ENCODE peak calls at places on chromosomes 2 and 18, in four cellular contexts. A is endothelial cell of umbilical vein, K is sigmoid colon, N is GM23338. E is an unnamed sample. For H3K4me1, the result is how much of the 10 kb centered on the place peaks cover.

GRCh38 chr18:37452015-37452414 is 113.6 kb downstream of the CELF4 start:
- DNase-seq in A (no peak), K (no peak), N (no peak), E (no peak)

GRCh38 chr18:9905401-9905922 is 8.4 kb upstream of the VAPA start:
- DNase-seq in A (no peak), K (no peak), N (no peak), E (no peak)

GRCh38 chr2:191150451-191151314 is at the start of gene STAT4:
- DNase-seq in A (peak), K (peak), N (peak), E (no peak)

GRCh38 chr2:241514986-241515737 is 6.8 kb upstream of the STK25 start:
- DNase-seq in A (no peak), K (no peak), N (no peak), E (no peak)

GRCh38 chr2:44745460-44745859 is 196.0 kb upstream of the SIX3 start:
- DNase-seq in A (no peak), K (no peak), N (no peak), E (no peak)

GRCh38 chr2:44705356-44705755 is 236.1 kb upstream of the SIX3 start:
- DNase-seq in A (no peak), K (no peak), N (peak), E (no peak)

GRCh38 chr2:177148477-177149154 is 64.0 kb upstream of the HNRNPA3 start:
- DNase-seq in A (peak), K (peak), N (peak), E (no peak)

GRCh38 chr2:120108049-120108448 is 95.2 kb downstream of the EPB41L5 start:
- DNase-seq in A (peak), K (no peak), N (no peak), E (no peak)

GRCh38 chr2:211867845-211868361 is 670.7 kb downstream of the ERBB4 start:
- DNase-seq in A (peak), K (no peak), N (no peak), E (no peak)

GRCh38 chr2:234164499-234165409 is 114.3 kb downstream of the SPP2 start:
- DNase-seq in A (peak), K (no peak), N (no peak), E (peak)

GRCh38 chr2:71385008-71385407 is 53.4 kb downstream of the ZNF638 start:
- DNase-seq in A (peak), K (no peak), N (no peak), E (no peak)

GRCh38 chr2:37342636-37343211 is 1.7 kb upstream of the QPCT start:
- DNase-seq in A (peak), K (no peak), N (peak), E (no peak)

GRCh38 chr2:215777481-215778044 is 235.8 kb downstream of the MREG start:
- DNase-seq in A (no peak), K (peak), N (no peak), E (no peak)

GRCh38 chr2:237889016-237889415 is 29.6 kb downstream of the RAMP1 start:
- DNase-seq in A (no peak), K (peak), N (no peak), E (no peak)

GRCh38 chr18:37222383-37223378 is 342.9 kb downstream of the CELF4 start:
- DNase-seq in A (no peak), K (no peak), N (no peak), E (no peak)

GRCh38 chr2:125942585-125943424 is 713.2 kb upstream of the GYPC start:
- DNase-seq in A (no peak), K (no peak), N (no peak), E (no peak)

GRCh38 chr2:238376884-238377391 is 49.8 kb upstream of the ASB1 start:
- DNase-seq in A (no peak), K (no peak), N (no peak), E (no peak)

GRCh38 chr18:35693829-35694228 is 112.3 kb downstream of the GALNT1 start:
- DNase-seq in A (no peak), K (no peak), N (no peak), E (no peak)

GRCh38 chr18:29271496-29271895 is 1094.6 kb upstream of the CDH2 start:
- DNase-seq in A (no peak), K (no peak), N (no peak), E (no peak)

GRCh38 chr18:54769526-54770464 is 58.5 kb upstream of the RAB27B start:
- DNase-seq in A (no peak), K (no peak), N (no peak), E (no peak)

GRCh38 chr18:7485616-7486015 is 81.5 kb upstream of the PTPRM start:
- DNase-seq in A (no peak), K (peak), N (no peak), E (no peak)

GRCh38 chr2:17995594-17995993 is 117.1 kb downstream of the KCNS3 start:
- DNase-seq in A (no peak), K (no peak), N (no peak), E (no peak)

GRCh38 chr2:40488927-40489677 is 37.2 kb upstream of the SLC8A1 start:
- DNase-seq in A (no peak), K (peak), N (no peak), E (no peak)

GRCh38 chr2:86790828-86791561 is at the start of gene CD8A:
- DNase-seq in A (no peak), K (no peak), N (peak), E (no peak)

GRCh38 chr2:79717364-79718007 is 204.6 kb downstream of the CTNNA2 start:
- DNase-seq in A (no peak), K (no peak), N (peak), E (no peak)

GRCh38 chr2:95061601-95062183 is 36.2 kb downstream of the MAL start:
- DNase-seq in A (no peak), K (peak), N (no peak), E (peak)

GRCh38 chr2:37635359-37636208 is 35.9 kb downstream of the CDC42EP3 start:
- DNase-seq in A (peak), K (no peak), N (no peak), E (no peak)

GRCh38 chr18:35155403-35156117 is 85.3 kb upstream of the ZNF397 start:
- DNase-seq in A (no peak), K (no peak), N (peak), E (no peak)

GRCh38 chr2:95311821-95312542 is 14.8 kb downstream of the KCNIP3 start:
- DNase-seq in A (no peak), K (no peak), N (no peak), E (no peak)

DNA sequence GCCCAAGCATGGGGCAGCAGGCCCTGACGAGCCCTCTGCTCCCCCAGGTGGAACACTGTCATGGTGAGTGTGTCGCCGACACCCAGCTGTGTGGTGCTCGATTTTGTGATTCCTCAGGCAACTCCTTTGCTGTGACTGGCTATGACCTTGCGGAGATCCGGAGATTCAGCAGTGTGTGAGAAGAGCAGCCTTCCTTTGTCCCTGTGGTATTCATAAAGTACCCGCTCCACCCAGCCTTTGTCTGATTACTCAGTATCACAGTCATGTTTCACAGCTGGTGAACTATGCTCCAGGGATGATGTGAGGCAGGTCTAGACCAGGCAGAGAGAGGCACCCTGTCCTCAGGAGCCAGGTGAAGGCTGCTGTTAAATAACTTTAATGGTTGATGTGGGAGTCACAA is 4.0 kb downstream of the WDR54 start:
- DNase-seq in A (no peak), K (peak), N (no peak), E (no peak)
- H3K4me3 ChIP-seq in A (no peak), K (no peak), N (no peak), E (no peak)

GRCh38 chr2:179273461-179273962 is 8.9 kb upstream of the SESTD1 start:
- DNase-seq in A (no peak), K (no peak), N (no peak), E (no peak)

GRCh38 chr2:179277429-179278196 is 13.0 kb upstream of the SESTD1 start:
- DNase-seq in A (no peak), K (no peak), N (no peak), E (no peak)

GRCh38 chr2:179272406-179273192 is 8.0 kb upstream of the SESTD1 start:
- DNase-seq in A (peak), K (no peak), N (no peak), E (no peak)

GRCh38 chr2:179274749-179275148 is 10.1 kb upstream of the SESTD1 start:
- DNase-seq in A (no peak), K (no peak), N (no peak), E (no peak)

GRCh38 chr2:179275280-179276013 is 10.8 kb upstream of the SESTD1 start:
- DNase-seq in A (no peak), K (no peak), N (no peak), E (no peak)
- H3K4me1 ChIP-seq in A (under half), K (under half), N (under half), E (under half)

GRCh38 chr2:189673661-189674373 is 653 bp upstream of the ANKAR start:
- DNase-seq in A (no peak), K (no peak), N (no peak), E (no peak)

GRCh38 chr2:189676471-189676870 is 2.0 kb downstream of the ANKAR start:
- DNase-seq in A (no peak), K (no peak), N (no peak), E (no peak)

GRCh38 chr2:189679224-189679623 is 4.8 kb downstream of the ANKAR start:
- DNase-seq in A (no peak), K (no peak), N (no peak), E (no peak)

GRCh38 chr2:189669913-189670312 is 4.6 kb upstream of the ANKAR start:
- DNase-seq in A (no peak), K (no peak), N (no peak), E (no peak)

DNA sequence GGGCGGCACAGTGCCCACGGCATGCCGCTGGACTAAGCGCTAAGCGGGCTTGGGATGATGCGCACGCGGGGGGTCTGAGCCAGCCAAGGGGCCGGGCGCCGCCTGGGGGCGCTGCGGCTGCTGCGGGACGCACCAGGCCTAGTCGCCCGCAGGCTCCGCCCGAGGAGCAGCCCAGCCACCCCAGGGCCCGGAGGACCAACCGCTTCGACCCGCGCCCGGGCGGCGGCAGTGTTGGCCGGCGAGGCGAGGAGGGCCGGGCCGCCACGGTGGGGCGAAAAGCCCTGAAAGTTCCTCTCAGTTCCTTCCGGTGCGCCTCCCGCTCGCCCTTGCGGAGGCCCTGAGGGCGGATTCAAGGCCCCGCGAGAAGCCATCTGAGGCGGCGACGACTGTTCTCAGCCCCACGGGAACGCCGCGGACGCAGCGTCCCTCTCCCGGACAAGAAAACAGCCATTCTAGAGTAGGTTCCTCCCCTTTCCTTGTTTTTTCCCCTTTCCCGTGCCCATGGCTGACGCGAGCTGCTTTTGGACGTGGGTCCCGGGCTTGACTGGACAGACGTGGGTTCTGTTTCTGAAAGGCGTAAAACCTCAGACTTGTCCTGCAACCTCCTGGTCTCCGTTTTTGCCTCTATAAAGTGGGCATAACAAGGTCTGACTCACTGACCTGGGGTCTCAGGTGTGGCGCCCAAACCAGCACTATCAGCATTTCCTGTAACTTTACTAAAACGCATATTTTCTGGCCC is at the start of gene ANKAR:
- DNase-seq in A (peak), K (peak), N (peak), E (no peak)
- TF ChIP-seq POLR2AphosphoS5 in A (peak), K (peak), N (peak), E (no peak)

GRCh38 chr18:45457933-45458332 is 157.3 kb upstream of the SLC14A2 start:
- DNase-seq in A (no peak), K (no peak), N (no peak), E (no peak)

DNA sequence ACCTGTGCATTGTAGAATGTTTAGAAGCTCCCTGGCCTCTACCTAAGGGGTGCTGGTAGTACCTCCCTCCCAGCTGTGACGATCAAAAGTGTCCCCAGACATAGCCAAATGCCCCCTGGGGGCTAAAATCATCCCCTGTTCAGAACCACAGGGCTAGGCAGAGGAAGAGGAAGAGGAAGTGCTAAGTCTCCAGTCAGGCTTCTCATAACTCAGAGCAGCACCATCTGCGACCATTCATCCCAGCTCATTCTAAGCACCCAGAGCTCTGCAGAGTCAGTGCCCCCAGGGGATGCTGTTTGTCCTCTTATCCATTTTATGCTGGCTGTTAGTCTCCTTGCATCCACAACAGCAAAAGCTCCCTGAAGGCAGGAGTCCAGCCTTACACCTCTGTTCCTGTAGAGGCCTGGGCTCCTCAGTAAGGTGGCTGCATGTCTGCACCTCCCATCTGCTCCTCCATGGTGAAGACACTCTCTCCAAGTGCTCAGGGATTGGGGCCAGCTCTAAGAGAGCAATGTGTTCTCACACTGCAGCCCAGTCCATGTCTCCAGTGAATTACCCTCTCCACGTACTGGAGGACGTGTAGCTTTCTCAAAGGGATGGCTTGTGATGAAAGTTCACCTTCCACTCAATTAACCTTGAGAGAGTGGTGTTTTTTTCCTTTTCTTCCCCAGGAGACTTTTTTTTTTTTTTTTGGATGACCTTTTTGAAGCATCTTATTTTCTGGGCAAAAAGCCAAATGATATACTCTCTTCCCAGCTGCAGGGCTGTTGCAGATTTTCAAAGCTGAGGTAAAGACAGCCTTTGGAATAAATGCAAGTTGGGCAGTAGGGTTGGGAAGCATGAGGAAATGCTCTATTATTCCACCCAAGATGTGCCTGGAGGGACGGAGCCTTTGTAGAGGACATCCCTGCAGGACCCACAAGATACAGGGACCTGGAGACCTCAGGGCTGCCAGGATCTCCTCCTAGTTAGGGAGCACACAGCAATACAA is 158.9 kb upstream of the SLC14A2 start:
- DNase-seq in A (no peak), K (no peak), N (no peak), E (peak)
- H3K4me3 ChIP-seq in A (no peak), K (no peak), N (no peak), E (no peak)

GRCh38 chr2:105328281-105329196 is 996 bp downstream of the TGFBRAP1 start:
- DNase-seq in A (peak), K (peak), N (peak), E (no peak)
- H3K4me1 ChIP-seq in A (half or more), K (under half), N (under half), E (under half)

GRCh38 chr2:201208563-201209252 is 25.8 kb downstream of the CASP10 start:
- DNase-seq in A (no peak), K (no peak), N (no peak), E (no peak)
- TF ChIP-seq POLR2AphosphoS5 in A (no peak), K (no peak), N (no peak), E (no peak)

GRCh38 chr2:15993666-15994065 is 53.3 kb downstream of the MYCN start:
- DNase-seq in A (no peak), K (no peak), N (no peak), E (no peak)
- H3K4me3 ChIP-seq in A (no peak), K (no peak), N (no peak), E (no peak)

DNA sequence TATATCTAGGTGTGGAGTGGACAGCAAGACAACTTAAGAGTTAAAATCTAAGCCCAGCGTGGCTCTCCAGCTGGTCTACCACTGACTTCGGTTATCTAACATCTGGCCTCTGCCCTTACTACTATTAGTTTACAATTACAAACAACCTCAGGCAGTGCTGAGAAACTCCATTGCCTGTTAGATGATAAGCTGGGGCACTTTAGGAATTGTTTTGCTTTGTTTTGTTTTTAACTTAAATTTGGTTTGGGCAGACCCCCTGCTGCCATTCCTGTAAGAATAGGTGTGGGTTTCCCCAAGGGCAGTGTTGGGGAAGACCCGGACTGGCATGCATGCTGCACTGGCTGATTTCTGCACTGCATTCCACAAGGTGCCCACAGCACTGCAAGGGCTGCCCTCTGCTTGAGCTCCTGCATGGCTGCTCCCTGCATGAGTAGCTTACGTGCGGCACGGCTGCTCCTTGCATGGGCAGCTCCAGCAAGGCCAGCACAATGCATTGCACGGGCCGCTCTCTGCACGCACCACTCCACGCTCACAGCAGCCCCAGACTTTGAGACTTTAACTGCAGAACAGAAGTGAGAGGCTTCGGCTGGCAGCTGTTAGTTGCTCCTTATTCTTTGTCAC is 74.2 kb upstream of the SERTAD2 start:
- DNase-seq in A (no peak), K (no peak), N (peak), E (no peak)
- H3K4me1 ChIP-seq in A (under half), K (under half), N (under half), E (half or more)

E was measured in vagina.